ENCODE peak calls at places on chromosomes 1 and 21, in seven cellular contexts. W is germinal center; J is endothelial cell; O is NCI-H446; Y is stimulated activated naive B cell treated with anti-CD40 and anti-IgM and Interleukin-4, amounts not matched to agents 10 μg/mL and 1 μg/mL and 100 μg/mL, for 72 hours; H is activated T-cell treated with anti-CD3 and anti-CD28 coated beads for 1 hour; T is Kasumi-1. R is an unnamed sample.

GRCh38 chr1:223708001-223708359 is 4.4 kb upstream of the CAPN2 start:
- DNase-seq in O (no peak), W (no peak), Y (no peak), J (no peak), H (no peak), T (no peak), R (peak; percentile 75)

GRCh38 chr1:22141948-22142314 is 966 bp downstream of the WNT4 start:
- DNase-seq in Y (no peak), H (no peak), T (no peak), J (no peak), O (no peak), W (no peak), R (no peak)

GRCh38 chr1:67532452-67533216 is 102.4 kb upstream of the SERBP1 start:
- DNase-seq in Y (no peak), T (peak; percentile 68), H (no peak), O (peak; percentile 73), W (peak; percentile 54), J (peak; percentile 49), R (peak; percentile 28)

GRCh38 chr1:6004412-6005123 is 12.3 kb upstream of the NPHP4 start:
- DNase-seq in Y (no peak), J (no peak), O (no peak), H (no peak), T (no peak), W (no peak), R (no peak)

GRCh38 chr1:240189386-240189989 is 97.8 kb downstream of the FMN2 start:
- DNase-seq in Y (peak; percentile 2), J (peak; percentile 44), H (no peak), T (peak; percentile 59), O (no peak), W (peak; percentile 18), R (no peak)

GRCh38 chr1:39852876-39853275 is 30.4 kb downstream of the TRIT1 start:
- DNase-seq in H (no peak), J (no peak), O (no peak), T (no peak), Y (no peak), W (no peak), R (no peak)

GRCh38 chr1:207873055-207873890 is 37.7 kb downstream of the CD34 start:
- DNase-seq in T (peak; percentile 53), J (no peak), Y (no peak), W (no peak), O (no peak), H (no peak), R (no peak)

GRCh38 chr1:200409203-200409760 is 554 bp downstream of the ZNF281 start:
- DNase-seq in H (peak; percentile 19), T (no peak), Y (peak; percentile 9), O (no peak), W (peak; percentile 40), J (peak; percentile 47), R (peak; percentile 91)

GRCh38 chr1:69567847-69568434 is at the start of gene LRRC7:
- DNase-seq in O (peak; percentile 83), W (peak; percentile 5), Y (no peak), T (no peak), H (no peak), J (peak; percentile 43), R (no peak)

GRCh38 chr1:119635801-119636390 is 12.2 kb downstream of the ZNF697 start:
- DNase-seq in J (no peak), W (no peak), O (no peak), Y (no peak), H (no peak), T (no peak), R (no peak)

GRCh38 chr21:36927718-36928117 is 38.8 kb downstream of the HLCS start:
- DNase-seq in Y (peak; percentile 34), H (peak; percentile 62), W (peak; percentile 68), O (peak; percentile 86), J (peak; percentile 84), T (peak; percentile 50), R (no peak)

GRCh38 chr1:206809504-206810084 is 37.3 kb upstream of the IL10 start:
- DNase-seq in J (peak; percentile 13), W (no peak), Y (no peak), O (no peak), T (peak; percentile 39), H (peak; percentile 23), R (peak; percentile 47)

GRCh38 chr1:57788333-57788732 is 364.5 kb upstream of the DAB1 start:
- DNase-seq in W (no peak), H (no peak), T (no peak), O (no peak), Y (no peak), J (no peak), R (no peak)

GRCh38 chr1:113779542-113779941 is 20.3 kb upstream of the PHTF1 start:
- DNase-seq in T (no peak), J (no peak), O (no peak), H (no peak), Y (no peak), W (no peak), R (no peak)

GRCh38 chr1:191498825-191499224 is 659.4 kb upstream of the RGS18 start:
- DNase-seq in T (no peak), H (no peak), Y (no peak), O (no peak), J (no peak), W (no peak), R (no peak)

GRCh38 chr1:241459186-241459802 is 60.3 kb downstream of the FH start:
- DNase-seq in O (no peak), T (no peak), Y (no peak), H (no peak), J (no peak), W (no peak), R (no peak)

GRCh38 chr1:201536542-201536941 is 2.4 kb upstream of the NAV1 start:
- DNase-seq in Y (no peak), W (no peak), T (no peak), O (no peak), J (no peak), H (no peak), R (no peak)

GRCh38 chr1:194723067-194723466 is 1536.7 kb upstream of the B3GALT2 start:
- DNase-seq in O (no peak), H (no peak), W (no peak), T (no peak), J (no peak), Y (no peak), R (no peak)

GRCh38 chr1:109929588-109930251 is 19.1 kb downstream of the CSF1 start:
- DNase-seq in H (no peak), W (no peak), T (no peak), J (no peak), O (no peak), Y (no peak), R (peak; percentile 34)

GRCh38 chr1:8815582-8816285 is 1.7 kb downstream of the RERE start:
- DNase-seq in J (peak; percentile 17), H (no peak), T (peak; percentile 25), Y (no peak), W (no peak), O (no peak), R (no peak)

GRCh38 chr1:3506943-3507342 is 52.5 kb downstream of the ARHGEF16 start:
- DNase-seq in W (no peak), J (no peak), Y (no peak), O (no peak), H (no peak), T (no peak), R (no peak)